ENCODE peak calls at places on chromosomes 2 and 18, in four cellular contexts. V is fibroblast of the aortic adventitia, T is endodermal cell, Y is mucosa of descending colon. J is an unnamed sample.

GRCh38 chr2:181466661-181467576 is 9.7 kb downstream of the ITGA4 start:
- DNase-seq in V (peak), T (peak), Y (peak), J (peak)

GRCh38 chr2:201806442-201806841 is at the start of gene CDK15:
- DNase-seq in V (peak), T (no peak), Y (no peak), J (no peak)

GRCh38 chr2:69975136-69975852 is 13.9 kb upstream of the ASPRV1 start:
- DNase-seq in V (no peak), T (no peak), Y (peak), J (no peak)

GRCh38 chr18:36759167-36759776 is 69.5 kb downstream of the TPGS2 start:
- DNase-seq in V (no peak), T (no peak), Y (no peak), J (no peak)

GRCh38 chr2:105384216-105384615 is 14.6 kb downstream of the FHL2 start:
- DNase-seq in V (no peak), T (no peak), Y (no peak), J (no peak)

GRCh38 chr2:138767101-138767500 is 13.1 kb downstream of the NXPH2 start:
- DNase-seq in V (no peak), T (no peak), Y (no peak), J (no peak)

GRCh38 chr2:26737221-26737620 is 26.9 kb upstream of the SLC35F6 start:
- DNase-seq in V (no peak), T (no peak), Y (no peak), J (no peak)

GRCh38 chr18:48521723-48522122 is 17.1 kb upstream of the CTIF start:
- DNase-seq in V (no peak), T (no peak), Y (no peak), J (no peak)

GRCh38 chr2:9030882-9031645 is 27.6 kb upstream of the MBOAT2 start:
- DNase-seq in V (peak), T (no peak), Y (no peak), J (no peak)

GRCh38 chr2:205885492-205886099 is 200.4 kb downstream of the INO80D start:
- DNase-seq in V (peak), T (peak), Y (peak), J (peak)

DNA sequence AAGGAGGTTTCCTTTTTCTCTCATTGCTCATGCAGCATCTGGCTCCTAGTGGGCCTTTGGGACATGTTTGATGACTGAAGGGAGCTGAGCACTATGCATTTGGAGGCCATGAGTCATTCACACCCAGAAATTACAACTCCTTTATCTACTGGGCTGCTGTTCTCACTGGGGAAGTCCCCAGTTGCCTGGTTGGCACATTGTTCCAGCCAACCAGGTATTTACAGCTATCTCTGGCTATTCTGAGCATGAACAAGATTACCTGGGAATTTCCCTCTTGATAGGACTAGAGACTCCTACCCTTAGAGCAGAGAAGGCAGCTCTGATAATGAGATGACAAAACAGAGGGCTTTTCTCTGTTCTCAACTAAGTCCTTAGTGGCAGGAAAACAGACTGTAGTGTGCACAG is 206.5 kb downstream of the SETBP1 start:
- DNase-seq in V (peak), T (peak), Y (no peak), J (no peak)
- TF ChIP-seq CTCF in V (no peak), T (no peak), Y (no peak), J (no peak)

DNA sequence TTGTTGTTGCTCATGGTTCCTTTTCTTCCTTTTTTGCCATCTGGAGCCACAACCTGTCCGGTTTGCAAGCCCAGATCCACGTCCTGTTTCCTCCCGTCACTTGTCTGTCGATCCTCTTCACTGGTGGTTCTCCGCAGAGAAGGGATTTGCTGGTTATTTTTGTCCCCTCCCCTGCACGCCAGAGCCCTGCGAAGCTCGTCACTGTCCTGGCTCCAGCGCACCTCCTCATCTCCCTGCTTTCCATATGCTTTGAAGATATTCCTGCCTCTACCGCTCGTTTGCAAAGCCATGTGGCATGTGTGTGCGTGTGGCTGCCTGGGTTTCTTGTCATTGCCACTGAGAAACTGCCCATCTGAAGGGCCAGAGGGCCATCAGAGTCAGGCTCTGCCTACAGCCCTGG is 461.4 kb downstream of the RNF144A start:
- DNase-seq in V (no peak), T (no peak), Y (no peak), J (no peak)
- TF ChIP-seq CTCF in V (no peak), T (no peak), Y (no peak), J (no peak)

GRCh38 chr2:227862741-227863588 is 8.5 kb upstream of the DAW1 start:
- DNase-seq in V (peak), T (peak), Y (no peak), J (no peak)
- TF ChIP-seq CTCF in V (peak), T (no peak), Y (no peak), J (no peak)

DNA sequence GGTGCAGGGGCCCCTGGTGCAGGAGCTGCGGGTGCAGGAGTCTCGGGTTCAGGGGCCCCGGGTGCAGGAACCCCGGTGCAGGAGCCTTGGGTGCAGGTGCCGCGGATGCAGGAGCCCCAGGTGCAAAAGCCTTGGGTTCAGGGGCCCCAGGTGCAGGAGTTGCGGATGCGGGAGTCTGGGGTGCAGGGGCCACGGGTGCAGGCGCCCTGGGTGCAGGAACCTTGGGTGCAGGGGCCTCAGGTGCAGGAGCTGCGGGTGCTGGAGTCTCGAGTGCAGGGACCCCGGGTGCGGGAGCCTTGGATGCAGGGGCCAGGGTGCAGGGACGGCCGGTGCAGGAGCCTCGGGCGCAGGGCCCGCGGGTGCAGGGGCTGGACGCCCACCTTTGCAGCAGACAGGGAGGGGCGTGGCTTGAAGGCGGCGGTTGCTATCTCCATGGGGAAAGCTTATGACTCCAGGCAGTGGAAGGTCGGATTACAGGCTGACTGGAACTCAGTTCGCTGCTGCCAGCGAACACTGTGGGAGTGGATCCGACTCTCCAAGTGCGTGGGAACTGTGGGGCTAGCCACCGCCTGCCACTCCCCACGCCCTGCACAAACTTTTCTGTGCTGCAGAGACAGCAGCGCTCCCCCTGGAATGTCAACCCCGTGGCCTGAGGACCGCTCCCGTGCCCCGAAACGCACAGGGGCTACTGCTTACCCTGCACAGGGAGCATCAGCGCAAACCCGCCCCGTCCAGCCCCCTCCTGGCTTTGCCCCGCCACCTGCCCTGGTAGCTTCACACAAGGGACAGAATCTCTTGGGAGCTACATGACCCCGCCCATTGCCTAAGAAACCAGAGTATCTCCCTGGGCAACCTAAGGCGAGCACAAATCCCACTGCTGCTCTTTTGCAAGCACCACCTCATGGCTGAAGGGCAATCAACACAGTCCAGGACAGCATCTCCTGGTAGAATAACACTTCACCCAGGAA is 40.3 kb downstream of the COPS9 start:
- DNase-seq in V (no peak), T (peak), Y (no peak), J (no peak)
- TF ChIP-seq CTCF in V (no peak), T (no peak), Y (no peak), J (no peak)

GRCh38 chr2:11647834-11648600 is 22.0 kb downstream of the NTSR2 start:
- DNase-seq in V (peak), T (peak), Y (no peak), J (no peak)
- TF ChIP-seq CTCF in V (peak), T (peak), Y (no peak), J (no peak)

DNA sequence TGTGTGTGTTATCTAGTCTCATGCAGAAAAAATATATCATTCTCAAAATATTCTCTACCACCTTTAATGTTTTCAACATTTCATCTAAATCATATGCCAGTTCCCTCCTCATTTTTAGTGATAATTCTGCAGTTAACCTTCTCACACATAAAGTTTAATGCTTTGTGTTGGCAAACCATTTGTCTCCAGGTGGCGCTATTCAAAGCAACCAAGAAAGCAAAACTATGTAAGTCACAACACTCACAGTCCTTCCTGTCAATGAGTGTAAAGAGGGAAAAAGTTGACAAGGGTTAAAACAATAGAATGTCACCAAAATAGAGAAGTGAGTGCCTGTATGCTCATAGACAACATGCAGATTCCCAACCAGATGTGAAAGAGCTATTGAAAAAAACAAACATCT is 961.6 kb upstream of the LRRTM1 start:
- DNase-seq in V (no peak), T (peak), Y (no peak), J (no peak)
- TF ChIP-seq CTCF in V (no peak), T (peak), Y (no peak), J (no peak)